ENCODE peak calls at places on chromosomes 3 and 15, in ten cellular contexts. M is foreskin melanocyte; N is NCI-H774; S is foreskin keratinocyte; Y is NCI-H510A treated with DMSO at 0.1 percent for 48 hours; Z is posterior vena cava; G is naive thymus-derived CD8-positive, alpha-beta T cell; J is cardiac fibroblast; L is CD8-positive, alpha-beta memory T cell; W is activated naive CD4-positive, alpha-beta T cell treated with anti-CD3 and anti-CD28 coated beads for 36 hours. H is an unnamed sample.

GRCh38 chr3:97958396-97958795 is 13.8 kb downstream of the RIOX2 start:
- DNase-seq in S (no peak), J (peak; percentile 21), L (no peak), W (no peak), N (no peak), M (no peak), G (no peak), Z (no peak), Y (no peak), H (no peak)

GRCh38 chr3:188180114-188180513 is 26.2 kb downstream of the LPP start:
- DNase-seq in Y (no peak), S (no peak), L (no peak), M (no peak), W (no peak), G (no peak), Z (no peak), N (no peak), J (no peak), H (no peak)

GRCh38 chr3:39651993-39652739 is 157.2 kb upstream of the MYRIP start:
- DNase-seq in Y (no peak), L (no peak), M (no peak), Z (no peak), N (no peak), W (no peak), S (no peak), G (no peak), J (no peak), H (no peak)

GRCh38 chr15:70375006-70375409 is 277.3 kb upstream of the TLE3 start:
- DNase-seq in J (peak; percentile 61), Y (no peak), M (no peak), S (peak; percentile 34), L (no peak), W (no peak), G (no peak), Z (peak; percentile 82), N (no peak), H (peak; percentile 84)

GRCh38 chr3:23748398-23749110 is 57.2 kb upstream of the UBE2E1 start:
- DNase-seq in M (no peak), G (no peak), N (peak; percentile 23), Z (no peak), W (no peak), J (peak; percentile 88), L (no peak), S (no peak), Y (no peak), H (peak; percentile 79)

GRCh38 chr3:24472358-24472757 is 22.3 kb downstream of the THRB start:
- DNase-seq in Z (no peak), M (no peak), S (peak; percentile 92), G (no peak), W (no peak), J (no peak), L (no peak), N (no peak), Y (no peak), H (peak; percentile 97)

GRCh38 chr3:66378256-66378655 is 122.6 kb downstream of the LRIG1 start:
- DNase-seq in G (peak; percentile 20), W (peak; percentile 47), J (peak; percentile 29), N (no peak), L (peak; percentile 44), M (no peak), S (no peak), Y (no peak), Z (no peak), H (no peak)

GRCh38 chr3:147191795-147192385 is 214.5 kb downstream of the ZIC4 start:
- DNase-seq in N (peak; percentile 12), Z (no peak), M (peak; percentile 57), J (peak; percentile 82), W (peak; percentile 4), G (no peak), L (no peak), S (peak; percentile 5), Y (peak; percentile 7), H (peak; percentile 31)

GRCh38 chr3:27728195-27729087 is 6.3 kb upstream of the EOMES start:
- DNase-seq in Y (peak; percentile 30), W (peak; percentile 39), Z (no peak), S (no peak), L (no peak), M (no peak), N (peak; percentile 17), G (no peak), J (peak; percentile 21), H (no peak)

GRCh38 chr15:25175033-25175788 is 220.4 kb downstream of the SNRPN start:
- DNase-seq in G (no peak), M (no peak), L (no peak), J (no peak), Y (no peak), Z (peak; percentile 66), N (no peak), S (no peak), W (no peak), H (no peak)

GRCh38 chr3:127196466-127197299 is 3.8 kb downstream of the PRR23E start:
- DNase-seq in S (no peak), Z (peak; percentile 73), Y (no peak), G (no peak), N (no peak), J (no peak), M (no peak), W (no peak), L (no peak), H (no peak)

GRCh38 chr3:195236076-195236798 is 34.7 kb downstream of the XXYLT1 start:
- DNase-seq in N (no peak), G (no peak), J (no peak), Y (no peak), Z (peak; percentile 7), W (no peak), M (no peak), L (no peak), S (no peak), H (no peak)

GRCh38 chr3:141231923-141232861 is 567 bp downstream of the PXYLP1 start:
- DNase-seq in J (peak; percentile 10), G (peak; percentile 38), L (peak; percentile 7), N (no peak), W (peak; percentile 34), M (no peak), Y (no peak), Z (peak; percentile 86), S (no peak), H (peak; percentile 45)

GRCh38 chr3:194379651-194380050 is 10.1 kb upstream of the LRRC15 start:
- DNase-seq in L (no peak), M (no peak), Y (no peak), S (no peak), N (peak; percentile 70), Z (peak; percentile 59), G (no peak), W (no peak), J (no peak), H (no peak)

GRCh38 chr3:52295809-52296208 is 8.2 kb downstream of the GLYCTK start:
- DNase-seq in G (no peak), N (no peak), Y (no peak), W (no peak), Z (no peak), L (no peak), J (no peak), M (no peak), S (no peak), H (no peak)

GRCh38 chr3:138941259-138941885 is 5.6 kb downstream of the FOXL2 start:
- DNase-seq in Z (peak; percentile 34), G (no peak), S (no peak), W (peak; percentile 44), Y (peak; percentile 10), M (no peak), N (no peak), J (peak; percentile 60), L (no peak), H (no peak)

GRCh38 chr3:23864954-23865353 is 51.8 kb downstream of the NKIRAS1 start:
- DNase-seq in Y (no peak), L (no peak), Z (no peak), N (no peak), W (no peak), S (no peak), M (no peak), J (no peak), G (no peak), H (no peak)

GRCh38 chr3:50592568-50592967 is 19.0 kb downstream of the CISH start:
- DNase-seq in Y (no peak), W (peak; percentile 41), G (no peak), Z (no peak), M (no peak), S (no peak), N (no peak), L (no peak), J (no peak), H (no peak)

GRCh38 chr15:39743611-39744010 is 39.0 kb downstream of the FSIP1 start:
- DNase-seq in W (no peak), L (no peak), G (no peak), Y (no peak), M (no peak), N (no peak), S (no peak), Z (no peak), J (peak; percentile 15), H (no peak)

GRCh38 chr3:25460751-25461150 is 32.7 kb downstream of the RARB start:
- DNase-seq in S (no peak), J (no peak), Y (no peak), G (no peak), L (peak; percentile 3), M (no peak), Z (no peak), N (no peak), W (no peak), H (no peak)

GRCh38 chr3:73625124-73625665 is 454 bp upstream of the PDZRN3 start:
- DNase-seq in S (no peak), J (peak; percentile 49), Y (peak; percentile 14), N (no peak), G (no peak), Z (no peak), L (no peak), M (no peak), W (no peak), H (no peak)

GRCh38 chr3:10631224-10631623 is 125.8 kb upstream of the ATP2B2 start:
- DNase-seq in N (no peak), W (no peak), Y (no peak), S (no peak), J (no peak), M (no peak), Z (no peak), G (no peak), L (no peak), H (no peak)

GRCh38 chr15:65083262-65083701 is 6.7 kb downstream of the KBTBD13 start:
- DNase-seq in N (no peak), L (no peak), M (peak; percentile 29), J (peak; percentile 42), W (no peak), Z (no peak), Y (no peak), G (no peak), S (no peak), H (no peak)

GRCh38 chr3:49462222-49462621 is 7.8 kb upstream of the DAG1 start:
- DNase-seq in W (no peak), L (no peak), Z (no peak), Y (no peak), M (no peak), J (peak; percentile 63), S (no peak), G (no peak), N (no peak), H (peak; percentile 19)

GRCh38 chr3:7630925-7631324 is 770.0 kb downstream of the GRM7 start:
- DNase-seq in L (no peak), J (peak; percentile 43), Z (peak; percentile 87), N (no peak), Y (no peak), W (no peak), M (no peak), G (no peak), S (no peak), H (no peak)

GRCh38 chr3:72657666-72658065 is 190.6 kb downstream of the SHQ1 start:
- DNase-seq in W (peak; percentile 83), J (no peak), M (no peak), G (peak; percentile 87), S (peak; percentile 49), N (no peak), Y (peak; percentile 54), L (peak; percentile 46), Z (no peak), H (peak; percentile 84)

GRCh38 chr3:113485161-113485609 is 29.8 kb downstream of the SPICE1 start:
- DNase-seq in Y (no peak), J (no peak), M (no peak), G (peak; percentile 21), S (no peak), W (peak; percentile 14), L (peak; percentile 37), N (no peak), Z (no peak), H (no peak)

GRCh38 chr15:86231864-86232801 is 152.5 kb downstream of the AGBL1 start:
- DNase-seq in L (peak; percentile 7), G (peak; percentile 36), J (peak; percentile 11), Y (peak; percentile 9), Z (no peak), N (peak; percentile 49), S (peak; percentile 13), M (peak; percentile 54), W (peak; percentile 49), H (peak; percentile 29)